ENCODE peak calls at places on chromosomes 5 and 9, in eight cellular contexts. One of them, this sample, is unnamed.

GRCh38 chr9:111056554-111056953 is 18.3 kb upstream of the LPAR1 start:
- DNase-seq in dorsolateral prefrontal cortex: no peak
- DNase-seq in small intestine: no peak
- DNase-seq in cortex of kidney: no peak
- DNase-seq in GM13977: no peak
- DNase-seq in mesendoderm: no peak
- DNase-seq in HT-29: no peak
- DNase-seq in cardiac fibroblast: peak
- DNase-seq in this sample: no peak

GRCh38 chr5:158234323-158235158 is 375.6 kb upstream of the CLINT1 start:
- DNase-seq in dorsolateral prefrontal cortex: no peak
- DNase-seq in small intestine: no peak
- DNase-seq in cortex of kidney: no peak
- DNase-seq in GM13977: no peak
- DNase-seq in mesendoderm: peak
- DNase-seq in HT-29: no peak
- DNase-seq in cardiac fibroblast: no peak
- DNase-seq in this sample: peak

GRCh38 chr5:17182966-17183365 is 34.5 kb upstream of the BASP1 start:
- DNase-seq in dorsolateral prefrontal cortex: no peak
- DNase-seq in small intestine: no peak
- DNase-seq in cortex of kidney: no peak
- DNase-seq in GM13977: no peak
- DNase-seq in mesendoderm: no peak
- DNase-seq in HT-29: no peak
- DNase-seq in cardiac fibroblast: peak
- DNase-seq in this sample: no peak

GRCh38 chr5:541148-541887 is 17.1 kb upstream of the SLC9A3 start:
- DNase-seq in dorsolateral prefrontal cortex: no peak
- DNase-seq in small intestine: no peak
- DNase-seq in cortex of kidney: no peak
- DNase-seq in GM13977: no peak
- DNase-seq in mesendoderm: no peak
- DNase-seq in HT-29: no peak
- DNase-seq in cardiac fibroblast: no peak
- DNase-seq in this sample: no peak

GRCh38 chr5:50889790-50890189 is 223.4 kb downstream of the PARP8 start:
- DNase-seq in dorsolateral prefrontal cortex: no peak
- DNase-seq in small intestine: no peak
- DNase-seq in cortex of kidney: no peak
- DNase-seq in GM13977: no peak
- DNase-seq in mesendoderm: no peak
- DNase-seq in HT-29: peak
- DNase-seq in cardiac fibroblast: no peak
- DNase-seq in this sample: peak

GRCh38 chr5:160105686-160106085 is 13.6 kb downstream of the PWWP2A start:
- DNase-seq in dorsolateral prefrontal cortex: no peak
- DNase-seq in small intestine: peak
- DNase-seq in cortex of kidney: no peak
- DNase-seq in GM13977: peak
- DNase-seq in mesendoderm: no peak
- DNase-seq in HT-29: no peak
- DNase-seq in cardiac fibroblast: peak
- DNase-seq in this sample: no peak

GRCh38 chr9:134375430-134376385 is 49.5 kb downstream of the RXRA start:
- DNase-seq in dorsolateral prefrontal cortex: no peak
- DNase-seq in small intestine: no peak
- DNase-seq in cortex of kidney: no peak
- DNase-seq in GM13977: no peak
- DNase-seq in mesendoderm: no peak
- DNase-seq in HT-29: peak
- DNase-seq in cardiac fibroblast: peak
- DNase-seq in this sample: no peak

GRCh38 chr9:105205787-105206511 is 38.5 kb upstream of the SLC44A1 start:
- DNase-seq in dorsolateral prefrontal cortex: no peak
- DNase-seq in small intestine: no peak
- DNase-seq in cortex of kidney: no peak
- DNase-seq in GM13977: no peak
- DNase-seq in mesendoderm: no peak
- DNase-seq in HT-29: no peak
- DNase-seq in cardiac fibroblast: peak
- DNase-seq in this sample: no peak

GRCh38 chr9:91060520-91061343 is 259.1 kb downstream of the SYK start:
- DNase-seq in dorsolateral prefrontal cortex: no peak
- DNase-seq in small intestine: no peak
- DNase-seq in cortex of kidney: no peak
- DNase-seq in GM13977: no peak
- DNase-seq in mesendoderm: no peak
- DNase-seq in HT-29: peak
- DNase-seq in cardiac fibroblast: peak
- DNase-seq in this sample: peak

GRCh38 chr5:141914797-141915196 is 8.9 kb upstream of the DELE1 start:
- DNase-seq in dorsolateral prefrontal cortex: no peak
- DNase-seq in small intestine: no peak
- DNase-seq in cortex of kidney: no peak
- DNase-seq in GM13977: no peak
- DNase-seq in mesendoderm: no peak
- DNase-seq in HT-29: no peak
- DNase-seq in cardiac fibroblast: no peak
- DNase-seq in this sample: no peak

GRCh38 chr9:136264046-136264802 is 18.6 kb upstream of the QSOX2 start:
- DNase-seq in dorsolateral prefrontal cortex: no peak
- DNase-seq in small intestine: no peak
- DNase-seq in cortex of kidney: no peak
- DNase-seq in GM13977: no peak
- DNase-seq in mesendoderm: no peak
- DNase-seq in HT-29: no peak
- DNase-seq in cardiac fibroblast: no peak
- DNase-seq in this sample: peak

GRCh38 chr5:142286111-142286510 is 38.7 kb downstream of the SPRY4 start:
- DNase-seq in dorsolateral prefrontal cortex: no peak
- DNase-seq in small intestine: peak
- DNase-seq in cortex of kidney: no peak
- DNase-seq in GM13977: no peak
- DNase-seq in mesendoderm: peak
- DNase-seq in HT-29: no peak
- DNase-seq in cardiac fibroblast: no peak
- DNase-seq in this sample: no peak

GRCh38 chr9:19026375-19026774 is 6.6 kb downstream of the SAXO1 start:
- DNase-seq in dorsolateral prefrontal cortex: no peak
- DNase-seq in small intestine: no peak
- DNase-seq in cortex of kidney: no peak
- DNase-seq in GM13977: no peak
- DNase-seq in mesendoderm: no peak
- DNase-seq in HT-29: no peak
- DNase-seq in cardiac fibroblast: no peak
- DNase-seq in this sample: no peak

GRCh38 chr5:66362021-66362420 is 217.9 kb downstream of the SREK1 start:
- DNase-seq in dorsolateral prefrontal cortex: no peak
- DNase-seq in small intestine: no peak
- DNase-seq in cortex of kidney: no peak
- DNase-seq in GM13977: no peak
- DNase-seq in mesendoderm: no peak
- DNase-seq in HT-29: no peak
- DNase-seq in cardiac fibroblast: no peak
- DNase-seq in this sample: no peak